ENCODE peak calls at places on chromosomes 3 and 15, in four cellular contexts. A, K, Q and U are unnamed samples.

GRCh38 chr3:154464440-154465148 is 34.6 kb upstream of the GPR149 start:
- DNase-seq in A (no peak), K (peak), Q (no peak), U (no peak)

GRCh38 chr15:85155360-85155759 is 173.7 kb downstream of the PDE8A start:
- DNase-seq in A (no peak), Q (no peak), K (no peak), U (no peak)

GRCh38 chr3:46866720-46867549 is 3.7 kb upstream of the MYL3 start:
- DNase-seq in A (peak), K (no peak), Q (peak), U (peak)

GRCh38 chr3:5554245-5554747 is 366.8 kb downstream of the EDEM1 start:
- DNase-seq in K (no peak), Q (no peak), A (no peak), U (no peak)

GRCh38 chr15:58632789-58633188 is 116.7 kb downstream of the ADAM10 start:
- DNase-seq in K (no peak), Q (no peak), A (no peak), U (no peak)

GRCh38 chr3:12934431-12934830 is 93.1 kb upstream of the RPL32 start:
- DNase-seq in K (no peak), Q (no peak), A (no peak), U (no peak)

GRCh38 chr3:160644491-160644890 is 32.5 kb upstream of the ARL14 start:
- DNase-seq in K (no peak), Q (no peak), A (no peak), U (no peak)

GRCh38 chr3:15942936-15943335 is 145.2 kb upstream of the ANKRD28 start:
- DNase-seq in K (no peak), Q (no peak), A (no peak), U (no peak)

GRCh38 chr3:157408499-157409149 is 28.0 kb upstream of the PTX3 start:
- DNase-seq in A (no peak), Q (no peak), K (peak), U (no peak)

GRCh38 chr3:104316118-104316517 is 1050.6 kb upstream of the ALCAM start:
- DNase-seq in Q (no peak), K (peak), A (no peak), U (no peak)

GRCh38 chr15:38069506-38069905 is 135.1 kb downstream of the TMCO5A start:
- DNase-seq in K (no peak), A (no peak), Q (peak), U (no peak)

GRCh38 chr3:178381971-178382370 is 154.3 kb upstream of the KCNMB2 start:
- DNase-seq in Q (no peak), A (no peak), K (no peak), U (no peak)

GRCh38 chr3:42736081-42736480 is 33.5 kb upstream of the HHATL start:
- DNase-seq in Q (no peak), A (no peak), K (no peak), U (no peak)

GRCh38 chr3:38800511-38800910 is 15.5 kb downstream of the SCN10A start:
- DNase-seq in A (no peak), K (no peak), Q (no peak), U (no peak)

GRCh38 chr3:184284696-184285095 is 8.9 kb downstream of the ECE2 start:
- DNase-seq in Q (peak), K (no peak), A (peak), U (peak)

GRCh38 chr3:19947549-19948071 is 713 bp downstream of the RAB5A start:
- DNase-seq in K (peak), Q (peak), A (peak), U (peak)

GRCh38 chr3:10646531-10647335 is 141.3 kb upstream of the ATP2B2 start:
- DNase-seq in Q (no peak), K (no peak), A (no peak), U (no peak)

DNA sequence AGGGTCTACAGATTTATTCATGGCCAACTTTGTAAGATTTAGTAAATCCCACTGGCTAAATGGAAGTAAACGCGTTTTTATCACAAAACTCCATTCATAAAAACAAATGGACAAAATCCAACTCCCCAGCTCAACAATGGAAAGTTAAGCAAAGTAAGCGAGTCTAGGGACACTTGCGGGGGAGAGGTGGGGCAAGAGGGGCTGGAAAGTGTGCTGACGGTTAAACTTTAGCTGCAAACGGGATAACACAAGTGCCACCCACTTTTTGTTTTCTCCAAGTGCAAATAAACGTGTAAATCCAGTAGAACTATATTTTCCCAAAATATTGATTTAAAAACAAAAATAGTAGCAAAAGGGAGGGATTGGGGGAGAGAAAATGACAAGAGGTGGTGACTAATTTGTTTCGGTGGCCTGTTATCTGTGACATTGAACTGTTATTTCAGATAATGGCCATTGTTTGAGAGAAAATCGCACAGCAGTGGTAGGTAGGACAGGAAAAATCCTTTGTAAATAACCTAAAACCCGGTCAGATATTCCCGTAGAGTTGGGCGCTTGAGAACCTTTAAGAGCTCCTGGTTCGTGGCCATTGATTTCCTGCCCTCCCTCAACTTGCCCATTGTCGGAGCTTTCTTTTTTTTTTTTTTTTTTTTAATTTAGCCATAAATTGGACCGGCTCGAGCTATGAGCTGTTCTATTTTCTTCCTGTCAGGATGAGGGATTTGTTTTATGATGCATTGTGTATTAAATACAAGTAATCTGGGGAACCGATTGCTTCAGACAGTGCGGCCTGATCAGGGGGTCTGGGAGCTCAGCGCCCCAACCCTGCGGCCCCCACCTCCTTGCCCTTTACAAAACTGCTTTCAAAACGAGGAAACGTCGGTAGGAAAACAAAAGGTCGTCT is 514.8 kb downstream of the MECOM start:
- DNase-seq in A (no peak), K (no peak), Q (no peak), U (no peak)
- H3K27ac ChIP-seq in A (no peak), K (no peak), Q (no peak), U (no peak)

GRCh38 chr3:186534113-186534669 is 10.0 kb downstream of the CRYGS start:
- DNase-seq in A (no peak), K (no peak), Q (no peak), U (no peak)
- H3K27ac ChIP-seq in A (no peak), K (no peak), Q (no peak), U (no peak)

GRCh38 chr15:83346342-83346741 is 61.9 kb upstream of the BNC1 start:
- DNase-seq in K (no peak), Q (no peak), A (no peak), U (no peak)
- H3K27ac ChIP-seq in K (no peak), Q (no peak), A (no peak), U (no peak)

DNA sequence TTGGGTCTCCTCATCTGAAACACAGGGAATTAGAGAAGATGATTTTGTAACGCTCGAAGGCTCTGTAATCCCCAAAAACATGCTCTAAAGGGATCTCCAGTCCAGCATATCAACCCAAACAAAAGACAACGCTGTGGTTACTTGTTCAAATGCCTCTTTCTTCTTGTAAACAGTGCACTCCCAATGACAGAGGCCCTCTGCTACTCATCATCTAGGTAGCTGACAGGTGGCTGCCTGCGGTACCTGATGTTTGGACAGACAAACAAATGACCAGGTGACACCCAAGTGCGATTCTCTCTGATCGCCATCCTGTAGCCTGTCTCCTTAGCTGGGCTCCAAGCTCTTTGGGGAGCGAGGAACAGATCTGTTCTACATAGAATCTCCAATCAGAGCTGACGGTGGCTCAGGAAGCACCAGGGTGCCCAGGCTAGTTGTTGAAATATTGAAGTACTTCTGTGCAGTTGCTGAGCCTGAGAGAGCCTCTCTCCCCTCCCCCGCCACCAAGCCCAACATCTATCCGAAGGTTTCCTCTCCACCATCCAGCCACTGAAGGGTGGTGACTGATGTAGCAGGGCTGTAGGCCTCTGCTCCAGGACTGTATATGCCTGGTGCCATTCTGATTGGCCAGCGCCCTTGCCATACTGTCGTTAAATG is 238.7 kb downstream of the XXYLT1 start:
- DNase-seq in Q (no peak), K (no peak), A (no peak), U (no peak)
- H3K27ac ChIP-seq in Q (no peak), K (no peak), A (no peak), U (no peak)

GRCh38 chr15:62895139-62895866 is 147.2 kb upstream of the TPM1 start:
- DNase-seq in A (no peak), Q (no peak), K (peak), U (no peak)

GRCh38 chr15:62894322-62895085 is 148.0 kb upstream of the TPM1 start:
- DNase-seq in Q (no peak), A (no peak), K (no peak), U (no peak)

GRCh38 chr15:62896380-62896866 is 146.1 kb upstream of the TPM1 start:
- DNase-seq in A (no peak), K (peak), Q (no peak), U (no peak)

GRCh38 chr15:62896969-62897486 is 145.5 kb upstream of the TPM1 start:
- DNase-seq in A (peak), Q (peak), K (peak), U (no peak)

DNA sequence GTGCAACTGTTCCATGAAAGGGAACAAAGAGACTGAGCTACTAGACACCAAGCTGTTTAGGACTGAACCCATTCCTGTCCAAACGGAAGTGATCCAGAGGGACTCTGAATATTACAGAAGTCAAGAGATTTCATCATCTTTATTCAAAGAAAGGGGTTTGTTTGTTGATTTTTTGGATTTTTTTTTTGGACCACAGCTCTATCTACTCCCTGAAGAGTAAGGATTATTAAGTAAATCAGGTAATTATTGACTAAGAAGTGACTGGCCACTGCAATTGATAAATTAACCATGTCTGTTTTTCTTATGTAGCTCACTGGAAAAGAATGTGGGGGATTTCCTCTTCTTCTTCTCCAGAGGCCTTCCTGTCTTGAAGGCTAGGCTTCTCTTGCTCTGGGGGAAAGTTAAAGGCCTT is 146.6 kb upstream of the TPM1 start:
- DNase-seq in Q (no peak), A (no peak), K (peak), U (no peak)
- H3K27ac ChIP-seq in Q (no peak), A (no peak), K (peak), U (no peak)

GRCh38 chr15:75723847-75724660 is 11.4 kb upstream of the CSPG4 start:
- DNase-seq in K (peak), Q (peak), A (peak), U (no peak)
- H3K27ac ChIP-seq in K (peak), Q (peak), A (no peak), U (no peak)